ENCODE peak calls at places on chromosomes 7 and 10, in ten cellular contexts. A, X, N, F, M, O, J, T, Z and H are unnamed samples. For H3K36me3, the result is how much of the 10 kb centered on the place peaks cover.

GRCh38 chr10:126049741-126050140 is 153.4 kb downstream of the FANK1 start:
- DNase-seq in N (no peak), M (no peak), O (peak), J (no peak), F (peak), A (peak), X (no peak), T (peak), Z (no peak), H (no peak)

GRCh38 chr7:110786576-110786975 is 304.4 kb upstream of the LRRN3 start:
- DNase-seq in T (no peak), N (no peak), F (no peak), O (no peak), M (no peak), X (no peak), A (no peak), J (no peak), Z (no peak), H (no peak)

GRCh38 chr7:99312316-99313203 is 13.1 kb upstream of the ARPC1A start:
- DNase-seq in O (peak), F (peak), X (peak), N (peak), M (peak), A (peak), T (peak), J (peak), Z (no peak), H (peak)

GRCh38 chr10:69866688-69867461 is 65.2 kb downstream of the COL13A1 start:
- DNase-seq in F (peak), N (peak), T (peak), J (no peak), M (no peak), O (peak), X (peak), Z (no peak), A (peak), H (no peak)

GRCh38 chr7:100673942-100674431 is 447 bp downstream of the GNB2 start:
- DNase-seq in X (no peak), N (peak), J (peak), M (peak), T (no peak), A (no peak), Z (no peak), O (peak), F (peak), H (peak)

GRCh38 chr7:6613706-6614105 is 1.7 kb upstream of the ZNF853 start:
- DNase-seq in X (no peak), O (no peak), M (no peak), A (no peak), T (no peak), N (no peak), F (no peak), Z (no peak), J (no peak), H (no peak)

GRCh38 chr7:19648791-19649190 is 60.0 kb downstream of the POLR1F start:
- DNase-seq in M (no peak), X (no peak), O (no peak), A (peak), T (no peak), Z (no peak), F (no peak), N (no peak), J (no peak), H (no peak)

GRCh38 chr7:80134536-80135305 is at the start of gene GNAI1:
- DNase-seq in M (peak), X (peak), N (peak), F (peak), J (peak), T (peak), Z (peak), A (peak), O (peak), H (peak)

GRCh38 chr7:127803626-127804025 is 151.6 kb downstream of the SND1 start:
- DNase-seq in Z (no peak), O (no peak), N (no peak), J (no peak), T (peak), M (no peak), F (no peak), X (no peak), A (no peak), H (no peak)

GRCh38 chr7:2564970-2565546 is 6.3 kb downstream of the IQCE start:
- DNase-seq in X (no peak), F (no peak), A (no peak), J (no peak), M (no peak), T (peak), N (peak), Z (no peak), O (no peak), H (no peak)

GRCh38 chr7:146090023-146090645 is 26.5 kb upstream of the CNTNAP2 start:
- DNase-seq in X (no peak), N (no peak), Z (no peak), F (no peak), M (no peak), A (peak), O (no peak), T (no peak), J (no peak), H (no peak)

GRCh38 chr10:70576803-70577517 is 25.6 kb downstream of the PRF1 start:
- DNase-seq in F (no peak), J (no peak), M (no peak), Z (no peak), T (peak), O (no peak), X (no peak), N (no peak), A (no peak), H (no peak)

GRCh38 chr7:4025211-4025610 is 656.9 kb upstream of the FOXK1 start:
- DNase-seq in F (no peak), T (no peak), A (no peak), M (no peak), J (no peak), O (no peak), N (no peak), Z (no peak), X (no peak), H (no peak)

GRCh38 chr7:41656357-41656756 is 46.5 kb downstream of the INHBA start:
- DNase-seq in Z (no peak), J (no peak), T (peak), O (no peak), N (no peak), A (no peak), X (no peak), F (no peak), M (no peak), H (no peak)

GRCh38 chr7:7808626-7809025 is 90.2 kb upstream of the RPA3 start:
- DNase-seq in Z (no peak), F (no peak), J (no peak), N (no peak), T (no peak), M (no peak), X (no peak), O (no peak), A (no peak), H (no peak)

GRCh38 chr7:22397981-22398380 is 41.0 kb upstream of the RAPGEF5 start:
- DNase-seq in X (no peak), Z (no peak), T (peak), F (no peak), J (no peak), N (no peak), A (no peak), M (no peak), O (no peak), H (no peak)

GRCh38 chr10:55024718-55025117 is 223.7 kb upstream of the PCDH15 start:
- DNase-seq in T (no peak), J (no peak), O (no peak), M (no peak), A (peak), N (no peak), X (no peak), Z (no peak), F (peak), H (no peak)

GRCh38 chr10:127021771-127022170 is 116.5 kb downstream of the DOCK1 start:
- DNase-seq in M (peak), N (no peak), F (no peak), O (no peak), X (no peak), Z (no peak), T (no peak), A (no peak), J (no peak), H (no peak)

GRCh38 chr10:22365644-22366565 is 20.6 kb downstream of the SPAG6 start:
- DNase-seq in Z (no peak), O (no peak), F (no peak), T (no peak), N (no peak), J (no peak), X (no peak), A (no peak), M (no peak), H (no peak)

GRCh38 chr7:129643545-129644170 is 32.1 kb downstream of the NRF1 start:
- DNase-seq in T (no peak), N (no peak), X (no peak), M (no peak), F (no peak), J (no peak), A (peak), O (no peak), Z (no peak), H (no peak)

GRCh38 chr7:46932266-46932655 is 649.6 kb downstream of the TNS3 start:
- DNase-seq in M (no peak), F (no peak), A (no peak), O (no peak), T (peak), N (no peak), Z (no peak), J (no peak), X (no peak), H (no peak)

GRCh38 chr10:48442090-48442808 is 135.8 kb downstream of the MAPK8 start:
- DNase-seq in F (no peak), X (no peak), T (no peak), J (no peak), O (no peak), A (no peak), Z (no peak), M (no peak), N (peak), H (no peak)

GRCh38 chr10:53430127-53430891 is 657.7 kb upstream of the MBL2 start:
- DNase-seq in N (no peak), A (no peak), M (no peak), T (no peak), O (no peak), J (no peak), Z (no peak), F (no peak), X (no peak), H (no peak)

GRCh38 chr10:84440781-84441180 is 112.4 kb downstream of the CCSER2 start:
- DNase-seq in J (no peak), X (no peak), M (no peak), N (no peak), O (no peak), T (no peak), F (no peak), Z (no peak), A (no peak), H (no peak)

GRCh38 chr7:20083781-20084180 is 133.4 kb downstream of the MACC1 start:
- DNase-seq in X (no peak), Z (no peak), T (peak), M (no peak), O (no peak), J (no peak), A (no peak), F (no peak), N (no peak), H (no peak)

DNA sequence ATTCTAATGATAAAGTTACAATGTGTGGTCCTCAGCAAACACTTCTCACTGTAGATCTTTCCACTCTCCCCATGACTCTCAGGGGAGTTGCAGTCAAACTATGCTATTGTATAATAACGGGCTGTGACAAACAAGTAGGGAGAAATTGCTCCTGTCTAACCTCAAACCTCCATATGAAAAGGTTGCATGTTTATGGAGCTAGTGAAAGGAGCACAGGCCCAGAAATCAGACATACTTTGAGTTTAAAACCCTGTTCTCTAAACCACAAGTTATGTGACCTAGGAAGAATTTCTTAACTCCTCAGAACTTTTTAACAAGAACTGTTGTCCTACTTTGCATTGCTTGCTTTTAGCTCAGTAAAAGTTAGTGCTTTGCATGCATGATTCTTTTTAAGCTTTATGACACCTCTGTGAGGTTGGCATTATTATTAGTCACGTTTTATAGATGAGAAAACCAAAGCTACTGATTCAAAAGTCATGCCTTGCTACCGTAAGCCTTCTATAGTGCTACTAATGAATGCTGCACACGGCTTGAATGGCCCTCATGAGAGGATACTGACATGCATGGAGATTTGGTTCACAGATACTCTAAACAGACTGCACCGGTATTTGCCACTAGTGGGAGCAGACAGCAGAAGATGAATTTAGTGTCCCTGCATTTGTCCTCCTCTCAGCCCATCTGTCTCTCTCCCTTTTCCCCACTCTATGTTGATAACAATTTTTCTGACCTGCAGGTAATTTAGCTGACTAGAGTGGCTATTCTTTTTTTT is 129.5 kb upstream of the PCGF5 start:
- DNase-seq in F (no peak), X (no peak), T (no peak), M (no peak), A (no peak), Z (no peak), N (no peak), O (no peak), J (no peak), H (no peak)
- TF ChIP-seq CTCF in F (peak), X (no peak), T (peak), M (peak), A (peak), Z (peak), N (no peak), O (peak), J (no peak), H (no peak)

GRCh38 chr7:149624006-149624405 is 126.4 kb upstream of the ZNF746 start:
- DNase-seq in A (peak), M (no peak), O (no peak), T (peak), N (peak), F (peak), X (peak), Z (no peak), J (peak), H (peak)

GRCh38 chr7:149624419-149625338 is 127.1 kb upstream of the ZNF746 start:
- DNase-seq in F (peak), M (peak), O (peak), T (peak), N (peak), X (peak), A (peak), Z (peak), J (peak), H (peak)

GRCh38 chr7:149622444-149623210 is 125.0 kb upstream of the ZNF746 start:
- DNase-seq in N (no peak), A (no peak), J (no peak), F (no peak), X (no peak), T (no peak), O (no peak), Z (no peak), M (no peak), H (no peak)

GRCh38 chr7:149621776-149622175 is 124.2 kb upstream of the ZNF746 start:
- DNase-seq in M (no peak), F (no peak), J (no peak), Z (no peak), T (no peak), A (no peak), X (no peak), O (no peak), N (no peak), H (no peak)

GRCh38 chr7:149620961-149621360 is 123.4 kb upstream of the ZNF746 start:
- DNase-seq in O (no peak), F (no peak), N (no peak), J (no peak), X (no peak), A (no peak), Z (no peak), T (no peak), M (no peak), H (peak)
- H3K36me3 ChIP-seq in O (half or more), F (under half), N (under half), J (under half), X (half or more), A (under half), Z (under half), T (under half), M (under half), H (half or more)

GRCh38 chr7:116173051-116174028 is 37.0 kb upstream of the TES start:
- DNase-seq in X (no peak), T (peak), N (no peak), Z (no peak), M (no peak), O (no peak), F (no peak), J (no peak), A (peak), H (no peak)
- TF ChIP-seq CTCF in X (peak), T (peak), N (peak), Z (peak), M (peak), O (peak), F (peak), J (peak), A (peak), H (peak)

DNA sequence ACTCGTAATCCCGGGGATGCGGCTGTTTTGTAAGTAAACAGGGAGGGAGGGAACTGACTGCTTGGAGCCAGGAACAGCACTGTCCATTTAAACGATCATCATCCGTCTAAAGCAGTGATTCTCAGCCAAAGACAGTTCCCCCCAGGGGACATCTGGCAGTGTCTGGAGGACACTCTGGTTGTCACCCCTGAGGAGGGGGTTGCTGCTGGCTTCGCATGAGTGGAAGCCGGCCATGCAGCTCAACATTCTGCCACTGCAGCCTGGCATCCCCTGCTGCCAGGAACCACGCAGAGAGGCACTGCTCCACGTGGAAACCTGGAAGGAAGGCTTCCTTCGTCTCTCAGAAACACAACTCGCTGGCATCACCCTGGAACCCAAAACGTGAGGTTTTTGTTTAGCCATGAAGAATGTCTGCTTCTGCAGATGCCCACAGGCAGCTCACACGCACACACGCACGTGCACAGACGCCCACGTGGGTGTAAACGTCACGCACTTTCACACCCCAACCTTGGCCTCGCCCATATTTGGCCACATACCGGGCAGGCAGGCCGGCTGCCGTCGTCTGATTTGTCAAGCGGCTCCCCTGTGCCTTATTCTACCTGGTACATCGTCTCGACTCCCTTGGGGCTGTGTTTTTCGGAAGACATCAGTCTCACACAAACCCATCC is 127.4 kb upstream of the PPP2R2D start:
- DNase-seq in F (no peak), N (no peak), X (no peak), A (no peak), O (no peak), Z (no peak), T (no peak), M (no peak), J (no peak), H (no peak)
- H3K36me3 ChIP-seq in F (under half), N (under half), X (under half), A (under half), O (under half), Z (under half), T (under half), M (under half), J (under half), H (under half)

DNA sequence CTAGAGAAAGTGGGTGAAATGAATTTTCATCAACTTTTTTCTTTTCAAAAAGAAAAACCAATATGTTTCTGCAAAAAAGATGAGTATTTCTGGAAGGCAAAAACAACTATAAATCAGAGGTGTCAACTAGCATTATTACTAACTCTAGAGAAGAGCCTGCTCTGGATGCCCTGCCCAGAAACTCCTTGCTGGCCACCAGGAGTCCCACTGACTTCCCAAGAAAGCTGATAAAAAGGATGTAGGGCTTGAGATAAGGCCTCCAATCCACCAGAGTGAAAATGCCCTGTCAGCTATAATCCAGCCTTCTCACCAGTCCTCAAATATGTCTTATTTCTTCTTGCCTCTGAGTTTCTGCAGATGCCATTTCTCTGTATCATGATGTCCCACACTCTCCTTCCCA is 16.7 kb upstream of the FZD1 start:
- DNase-seq in T (no peak), Z (no peak), F (no peak), J (no peak), N (no peak), O (no peak), M (no peak), X (no peak), A (no peak), H (no peak)
- TF ChIP-seq CTCF in T (no peak), Z (no peak), F (no peak), J (no peak), N (no peak), O (no peak), M (no peak), X (no peak), A (peak), H (no peak)